ENCODE peak calls at places on chromosomes 11 and 22, in eight cellular contexts. One of them, this sample, is unnamed.

GRCh38 chr22:31477329-31477728 is 12.3 kb downstream of the EIF4ENIF1 start:
- ATAC-seq in activated naive CD8-positive, alpha-beta T cell treated with anti-CD3 and anti-CD28 coated beads, Interleukin-2, amount 50 U/mL, for 24 hours: no peak
- ATAC-seq in stimulated activated naive CD8-positive, alpha-beta T cell treated with anti-CD3 and anti-CD28 coated beads, Interleukin-15, amount 100 ng/mL, for 72 hours: no peak
- ATAC-seq in left colon: peak; percentile 92
- ATAC-seq in mucosa of descending colon: peak; percentile 94
- ATAC-seq in upper lobe of left lung: no peak
- ATAC-seq in activated CD8-positive, alpha-beta T cell treated with anti-CD3 and anti-CD28 coated beads for 36 hours: no peak
- ATAC-seq in heart right ventricle: no peak
- ATAC-seq in this sample: no peak

GRCh38 chr11:35963911-35964310 is 20.0 kb downstream of the LDLRAD3 start:
- ATAC-seq in activated naive CD8-positive, alpha-beta T cell treated with anti-CD3 and anti-CD28 coated beads, Interleukin-2, amount 50 U/mL, for 24 hours: no peak
- ATAC-seq in stimulated activated naive CD8-positive, alpha-beta T cell treated with anti-CD3 and anti-CD28 coated beads, Interleukin-15, amount 100 ng/mL, for 72 hours: no peak
- ATAC-seq in left colon: no peak
- ATAC-seq in mucosa of descending colon: no peak
- ATAC-seq in upper lobe of left lung: no peak
- ATAC-seq in activated CD8-positive, alpha-beta T cell treated with anti-CD3 and anti-CD28 coated beads for 36 hours: no peak
- ATAC-seq in heart right ventricle: no peak
- ATAC-seq in this sample: no peak

GRCh38 chr11:10657308-10658271 is 36.0 kb downstream of the IRAG1 start:
- ATAC-seq in activated naive CD8-positive, alpha-beta T cell treated with anti-CD3 and anti-CD28 coated beads, Interleukin-2, amount 50 U/mL, for 24 hours: peak; percentile 72
- ATAC-seq in stimulated activated naive CD8-positive, alpha-beta T cell treated with anti-CD3 and anti-CD28 coated beads, Interleukin-15, amount 100 ng/mL, for 72 hours: peak; percentile 64
- ATAC-seq in left colon: no peak
- ATAC-seq in mucosa of descending colon: peak; percentile 29
- ATAC-seq in upper lobe of left lung: no peak
- ATAC-seq in activated CD8-positive, alpha-beta T cell treated with anti-CD3 and anti-CD28 coated beads for 36 hours: peak; percentile 79
- ATAC-seq in heart right ventricle: peak; percentile 62
- ATAC-seq in this sample: peak; percentile 78

GRCh38 chr22:35912668-35913067 is 116.0 kb downstream of the RBFOX2 start:
- ATAC-seq in activated naive CD8-positive, alpha-beta T cell treated with anti-CD3 and anti-CD28 coated beads, Interleukin-2, amount 50 U/mL, for 24 hours: no peak
- ATAC-seq in stimulated activated naive CD8-positive, alpha-beta T cell treated with anti-CD3 and anti-CD28 coated beads, Interleukin-15, amount 100 ng/mL, for 72 hours: no peak
- ATAC-seq in left colon: no peak
- ATAC-seq in mucosa of descending colon: no peak
- ATAC-seq in upper lobe of left lung: no peak
- ATAC-seq in activated CD8-positive, alpha-beta T cell treated with anti-CD3 and anti-CD28 coated beads for 36 hours: no peak
- ATAC-seq in heart right ventricle: no peak
- ATAC-seq in this sample: no peak

GRCh38 chr22:21942407-21942895 is 10.2 kb downstream of the PPM1F start:
- ATAC-seq in activated naive CD8-positive, alpha-beta T cell treated with anti-CD3 and anti-CD28 coated beads, Interleukin-2, amount 50 U/mL, for 24 hours: peak; percentile 40
- ATAC-seq in stimulated activated naive CD8-positive, alpha-beta T cell treated with anti-CD3 and anti-CD28 coated beads, Interleukin-15, amount 100 ng/mL, for 72 hours: no peak
- ATAC-seq in left colon: no peak
- ATAC-seq in mucosa of descending colon: no peak
- ATAC-seq in upper lobe of left lung: peak; percentile 54
- ATAC-seq in activated CD8-positive, alpha-beta T cell treated with anti-CD3 and anti-CD28 coated beads for 36 hours: peak; percentile 8
- ATAC-seq in heart right ventricle: peak; percentile 61
- ATAC-seq in this sample: peak; percentile 60

GRCh38 chr11:12451179-12451814 is 73.9 kb downstream of the PARVA start:
- ATAC-seq in activated naive CD8-positive, alpha-beta T cell treated with anti-CD3 and anti-CD28 coated beads, Interleukin-2, amount 50 U/mL, for 24 hours: no peak
- ATAC-seq in stimulated activated naive CD8-positive, alpha-beta T cell treated with anti-CD3 and anti-CD28 coated beads, Interleukin-15, amount 100 ng/mL, for 72 hours: no peak
- ATAC-seq in left colon: no peak
- ATAC-seq in mucosa of descending colon: no peak
- ATAC-seq in upper lobe of left lung: no peak
- ATAC-seq in activated CD8-positive, alpha-beta T cell treated with anti-CD3 and anti-CD28 coated beads for 36 hours: no peak
- ATAC-seq in heart right ventricle: no peak
- ATAC-seq in this sample: no peak

GRCh38 chr11:126336065-126336464 is 19.4 kb upstream of the ST3GAL4 start:
- ATAC-seq in activated naive CD8-positive, alpha-beta T cell treated with anti-CD3 and anti-CD28 coated beads, Interleukin-2, amount 50 U/mL, for 24 hours: no peak
- ATAC-seq in stimulated activated naive CD8-positive, alpha-beta T cell treated with anti-CD3 and anti-CD28 coated beads, Interleukin-15, amount 100 ng/mL, for 72 hours: no peak
- ATAC-seq in left colon: no peak
- ATAC-seq in mucosa of descending colon: no peak
- ATAC-seq in upper lobe of left lung: no peak
- ATAC-seq in activated CD8-positive, alpha-beta T cell treated with anti-CD3 and anti-CD28 coated beads for 36 hours: peak; percentile 54
- ATAC-seq in heart right ventricle: no peak
- ATAC-seq in this sample: no peak

GRCh38 chr11:7418061-7418460 is 67.2 kb upstream of the OLFML1 start:
- ATAC-seq in activated naive CD8-positive, alpha-beta T cell treated with anti-CD3 and anti-CD28 coated beads, Interleukin-2, amount 50 U/mL, for 24 hours: no peak
- ATAC-seq in stimulated activated naive CD8-positive, alpha-beta T cell treated with anti-CD3 and anti-CD28 coated beads, Interleukin-15, amount 100 ng/mL, for 72 hours: no peak
- ATAC-seq in left colon: no peak
- ATAC-seq in mucosa of descending colon: no peak
- ATAC-seq in upper lobe of left lung: no peak
- ATAC-seq in activated CD8-positive, alpha-beta T cell treated with anti-CD3 and anti-CD28 coated beads for 36 hours: no peak
- ATAC-seq in heart right ventricle: no peak
- ATAC-seq in this sample: no peak

GRCh38 chr22:43127166-43127908 is 15.9 kb downstream of the MCAT start:
- ATAC-seq in activated naive CD8-positive, alpha-beta T cell treated with anti-CD3 and anti-CD28 coated beads, Interleukin-2, amount 50 U/mL, for 24 hours: peak; percentile 13
- ATAC-seq in stimulated activated naive CD8-positive, alpha-beta T cell treated with anti-CD3 and anti-CD28 coated beads, Interleukin-15, amount 100 ng/mL, for 72 hours: peak; percentile 38
- ATAC-seq in left colon: peak; percentile 74
- ATAC-seq in mucosa of descending colon: peak; percentile 81
- ATAC-seq in upper lobe of left lung: no peak
- ATAC-seq in activated CD8-positive, alpha-beta T cell treated with anti-CD3 and anti-CD28 coated beads for 36 hours: no peak
- ATAC-seq in heart right ventricle: no peak
- ATAC-seq in this sample: no peak

GRCh38 chr22:19766235-19766505 is 5.6 kb downstream of the TBX1 start:
- ATAC-seq in activated naive CD8-positive, alpha-beta T cell treated with anti-CD3 and anti-CD28 coated beads, Interleukin-2, amount 50 U/mL, for 24 hours: no peak
- ATAC-seq in stimulated activated naive CD8-positive, alpha-beta T cell treated with anti-CD3 and anti-CD28 coated beads, Interleukin-15, amount 100 ng/mL, for 72 hours: peak; percentile 3
- ATAC-seq in left colon: no peak
- ATAC-seq in mucosa of descending colon: no peak
- ATAC-seq in upper lobe of left lung: no peak
- ATAC-seq in activated CD8-positive, alpha-beta T cell treated with anti-CD3 and anti-CD28 coated beads for 36 hours: no peak
- ATAC-seq in heart right ventricle: no peak
- ATAC-seq in this sample: no peak

This sample was measured in activated T-helper 17 cell treated with anti-CD3 and anti-CD28 coated beads, Interleukin-2, amount 50 U/mL, for 72 hours.